ENCODE peak calls at places on chromosomes 2 and 18, in nine cellular contexts. A, R, X, G, Y, T, U, B and L are unnamed samples.

GRCh38 chr2:176093145-176093888 is 796 bp downstream of the HOXD13 start:
- DNase-seq in B (no peak), T (peak), R (no peak), X (no peak), Y (no peak), G (no peak), A (no peak), U (no peak), L (no peak)

GRCh38 chr18:10851824-10852225 is 297.5 kb downstream of the PIEZO2 start:
- DNase-seq in B (peak), A (peak), X (peak), U (no peak), T (peak), Y (peak), G (peak), R (peak), L (peak)

GRCh38 chr2:12918841-12919445 is 202.2 kb downstream of the TRIB2 start:
- DNase-seq in B (peak), U (peak), G (no peak), A (peak), T (no peak), Y (no peak), X (peak), R (peak), L (peak)

GRCh38 chr2:19351499-19351898 is 6.9 kb downstream of the OSR1 start:
- DNase-seq in R (no peak), G (no peak), X (no peak), T (no peak), Y (no peak), A (no peak), U (no peak), B (no peak), L (no peak)

GRCh38 chr18:59697236-59697932 is at the start of gene CCBE1:
- DNase-seq in G (no peak), T (peak), B (peak), U (peak), A (no peak), X (peak), R (peak), Y (peak), L (peak)

GRCh38 chr18:10164241-10165160 is 250.7 kb downstream of the VAPA start:
- DNase-seq in R (no peak), G (no peak), B (no peak), U (no peak), A (no peak), T (no peak), X (no peak), Y (no peak), L (no peak)

GRCh38 chr2:198293281-198293680 is 488.9 kb downstream of the PLCL1 start:
- DNase-seq in T (no peak), A (no peak), Y (no peak), U (no peak), X (no peak), B (no peak), G (no peak), R (no peak), L (no peak)

GRCh38 chr2:109128466-109129355 is at the start of gene SH3RF3:
- DNase-seq in R (peak), G (no peak), X (peak), U (peak), A (no peak), Y (peak), B (peak), T (peak), L (peak)

GRCh38 chr2:187500585-187501359 is 52.7 kb upstream of the CALCRL start:
- DNase-seq in A (no peak), T (peak), B (peak), G (peak), R (peak), U (no peak), X (no peak), Y (peak), L (peak)

DNA sequence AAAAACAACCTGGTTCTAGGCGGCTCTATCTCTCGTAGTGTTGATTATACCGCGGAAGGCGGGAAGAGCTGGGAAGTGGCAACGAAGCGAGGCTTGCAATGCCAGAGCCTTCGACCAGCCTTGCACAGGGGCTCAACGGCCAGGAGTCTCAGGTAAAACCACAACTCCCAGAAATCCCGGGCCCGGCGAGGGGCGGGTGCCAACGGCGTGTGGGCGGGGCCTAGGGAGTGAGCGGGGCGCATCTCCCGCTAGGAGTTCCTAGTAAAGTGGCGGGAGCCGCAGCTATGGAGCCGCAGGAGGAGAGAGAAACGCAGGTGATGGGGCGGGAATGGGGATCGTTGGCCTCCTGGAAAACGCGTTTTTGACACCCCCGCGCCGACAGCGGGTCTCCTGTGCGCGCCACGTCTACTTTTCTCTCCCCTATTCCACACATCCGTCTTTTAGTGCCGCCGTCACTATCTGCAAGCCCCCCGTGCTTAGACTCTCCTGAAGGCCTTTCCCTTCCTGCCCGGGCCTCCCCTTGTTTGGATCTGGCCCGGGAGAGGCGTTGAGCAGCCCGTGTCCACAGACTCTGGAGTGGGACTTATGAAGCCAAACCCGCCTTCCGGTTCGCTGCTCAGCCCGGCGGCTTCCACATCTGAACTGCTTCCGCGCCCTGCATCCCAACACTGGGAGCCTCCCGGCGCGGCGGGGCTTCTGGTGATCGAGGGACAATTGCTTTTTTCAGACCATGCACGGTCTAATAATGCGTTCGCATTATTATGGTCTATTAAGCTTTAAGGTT is at the start of gene HAUS1:
- DNase-seq in Y (peak), A (no peak), U (peak), B (peak), X (peak), G (peak), T (peak), R (peak), L (peak)
- H3K4me3 ChIP-seq in Y (peak), A (peak), U (peak), B (peak), X (peak), G (peak), T (peak), R (peak), L (peak)

GRCh38 chr2:230153390-230153976 is 66.3 kb downstream of the SP110 start:
- DNase-seq in R (no peak), A (no peak), X (no peak), T (peak), Y (no peak), B (no peak), U (no peak), G (no peak), L (peak)

GRCh38 chr2:230158468-230158867 is 61.3 kb downstream of the SP110 start:
- DNase-seq in B (no peak), G (peak), T (no peak), R (no peak), U (no peak), Y (no peak), A (no peak), X (no peak), L (no peak)

GRCh38 chr2:230155359-230155758 is 64.4 kb downstream of the SP110 start:
- DNase-seq in A (no peak), T (no peak), Y (no peak), X (no peak), B (no peak), G (no peak), R (no peak), U (no peak), L (no peak)

GRCh38 chr2:230157300-230157699 is 62.5 kb downstream of the SP110 start:
- DNase-seq in X (no peak), B (no peak), R (no peak), T (no peak), A (no peak), G (no peak), U (no peak), Y (no peak), L (no peak)

GRCh38 chr2:230156782-230157181 is 63.0 kb downstream of the SP110 start:
- DNase-seq in U (no peak), Y (no peak), T (no peak), R (no peak), B (no peak), X (no peak), A (no peak), G (no peak), L (no peak)
- TF ChIP-seq CTCF in U (no peak), Y (no peak), T (no peak), R (no peak), B (no peak), X (no peak), A (no peak), G (no peak), L (no peak)

GRCh38 chr18:76445275-76445674 is 49.8 kb downstream of the ZNF516 start:
- DNase-seq in A (peak), T (no peak), R (peak), Y (no peak), G (no peak), X (peak), U (no peak), B (peak), L (peak)

GRCh38 chr18:76447268-76447890 is 47.7 kb downstream of the ZNF516 start:
- DNase-seq in T (no peak), U (no peak), A (no peak), R (no peak), B (peak), X (no peak), Y (no peak), G (no peak), L (peak)

GRCh38 chr18:76446321-76446720 is 48.7 kb downstream of the ZNF516 start:
- DNase-seq in A (no peak), T (no peak), B (no peak), U (no peak), R (no peak), Y (no peak), G (no peak), X (no peak), L (no peak)

GRCh38 chr18:76445741-76446232 is 49.3 kb downstream of the ZNF516 start:
- DNase-seq in T (no peak), X (no peak), Y (no peak), B (no peak), G (no peak), U (peak), A (no peak), R (no peak), L (no peak)

GRCh38 chr18:76446746-76447267 is 48.2 kb downstream of the ZNF516 start:
- DNase-seq in G (no peak), A (no peak), X (no peak), R (no peak), U (no peak), Y (no peak), B (no peak), T (no peak), L (no peak)
- H3K4me3 ChIP-seq in G (no peak), A (no peak), X (no peak), R (no peak), U (no peak), Y (no peak), B (no peak), T (no peak), L (no peak)

GRCh38 chr2:231710751-231711676 is 2.7 kb downstream of the PTMA start:
- DNase-seq in R (peak), T (peak), A (no peak), X (no peak), Y (no peak), G (no peak), U (peak), B (peak), L (peak)
- TF ChIP-seq CTCF in R (peak), T (peak), A (peak), X (no peak), Y (no peak), G (peak), U (no peak), B (no peak), L (peak)